ENCODE peak calls at places on chromosomes 12 and 14, in nine cellular contexts. One of them, this sample, is unnamed.

GRCh38 chr12:120598674-120599463 is 17.7 kb upstream of the POP5 start:
- DNase-seq in GM03348: peak
- DNase-seq in RPMI8226: peak
- DNase-seq in iPS-NIHi11: peak
- DNase-seq in cardiac septum: no peak
- DNase-seq in ELR: peak
- DNase-seq in ovary: no peak
- DNase-seq in activated CD4-positive, alpha-beta T cell treated with anti-CD3 and anti-CD28 coated beads, Interleukin-2, amount 50 U/mL, for 1 hour: no peak
- DNase-seq in neural crest cell: no peak
- DNase-seq in this sample: peak

GRCh38 chr12:119180380-119181040 is 1.8 kb downstream of the HSPB8 start:
- DNase-seq in cardiac septum: no peak
- DNase-seq in GM03348: peak
- DNase-seq in RPMI8226: no peak
- DNase-seq in ovary: peak
- DNase-seq in neural crest cell: no peak
- DNase-seq in activated CD4-positive, alpha-beta T cell treated with anti-CD3 and anti-CD28 coated beads, Interleukin-2, amount 50 U/mL, for 1 hour: no peak
- DNase-seq in iPS-NIHi11: no peak
- DNase-seq in ELR: peak
- DNase-seq in this sample: peak

GRCh38 chr12:59708484-59708883 is 112.7 kb downstream of the SLC16A7 start:
- DNase-seq in ELR: peak
- DNase-seq in GM03348: no peak
- DNase-seq in iPS-NIHi11: no peak
- DNase-seq in cardiac septum: no peak
- DNase-seq in neural crest cell: no peak
- DNase-seq in activated CD4-positive, alpha-beta T cell treated with anti-CD3 and anti-CD28 coated beads, Interleukin-2, amount 50 U/mL, for 1 hour: no peak
- DNase-seq in ovary: no peak
- DNase-seq in RPMI8226: no peak
- DNase-seq in this sample: no peak

GRCh38 chr12:114045333-114045732 is 79.2 kb upstream of the RBM19 start:
- DNase-seq in ELR: no peak
- DNase-seq in neural crest cell: no peak
- DNase-seq in ovary: no peak
- DNase-seq in RPMI8226: no peak
- DNase-seq in GM03348: peak
- DNase-seq in iPS-NIHi11: no peak
- DNase-seq in activated CD4-positive, alpha-beta T cell treated with anti-CD3 and anti-CD28 coated beads, Interleukin-2, amount 50 U/mL, for 1 hour: no peak
- DNase-seq in cardiac septum: no peak
- DNase-seq in this sample: peak

GRCh38 chr14:86430807-86431206 is 900.9 kb downstream of the FLRT2 start:
- DNase-seq in activated CD4-positive, alpha-beta T cell treated with anti-CD3 and anti-CD28 coated beads, Interleukin-2, amount 50 U/mL, for 1 hour: no peak
- DNase-seq in neural crest cell: no peak
- DNase-seq in ovary: no peak
- DNase-seq in iPS-NIHi11: no peak
- DNase-seq in RPMI8226: no peak
- DNase-seq in GM03348: no peak
- DNase-seq in ELR: no peak
- DNase-seq in cardiac septum: no peak
- DNase-seq in this sample: peak

GRCh38 chr12:89706551-89707348 is 1.9 kb downstream of the ATP2B1 start:
- DNase-seq in GM03348: peak
- DNase-seq in activated CD4-positive, alpha-beta T cell treated with anti-CD3 and anti-CD28 coated beads, Interleukin-2, amount 50 U/mL, for 1 hour: no peak
- DNase-seq in cardiac septum: no peak
- DNase-seq in iPS-NIHi11: peak
- DNase-seq in RPMI8226: peak
- DNase-seq in ovary: peak
- DNase-seq in neural crest cell: no peak
- DNase-seq in ELR: peak
- DNase-seq in this sample: no peak

GRCh38 chr12:40207551-40207950 is 17.2 kb upstream of the LRRK2 start:
- DNase-seq in iPS-NIHi11: no peak
- DNase-seq in ELR: no peak
- DNase-seq in RPMI8226: no peak
- DNase-seq in cardiac septum: no peak
- DNase-seq in neural crest cell: no peak
- DNase-seq in activated CD4-positive, alpha-beta T cell treated with anti-CD3 and anti-CD28 coated beads, Interleukin-2, amount 50 U/mL, for 1 hour: no peak
- DNase-seq in GM03348: no peak
- DNase-seq in ovary: no peak
- DNase-seq in this sample: no peak

GRCh38 chr14:85319998-85320397 is 209.9 kb upstream of the FLRT2 start:
- DNase-seq in RPMI8226: no peak
- DNase-seq in neural crest cell: no peak
- DNase-seq in iPS-NIHi11: no peak
- DNase-seq in GM03348: no peak
- DNase-seq in ovary: no peak
- DNase-seq in ELR: peak
- DNase-seq in activated CD4-positive, alpha-beta T cell treated with anti-CD3 and anti-CD28 coated beads, Interleukin-2, amount 50 U/mL, for 1 hour: no peak
- DNase-seq in cardiac septum: no peak
- DNase-seq in this sample: peak

GRCh38 chr12:110316861-110317260 is 35.8 kb downstream of the ATP2A2 start:
- DNase-seq in cardiac septum: no peak
- DNase-seq in GM03348: peak
- DNase-seq in iPS-NIHi11: no peak
- DNase-seq in ELR: peak
- DNase-seq in RPMI8226: no peak
- DNase-seq in ovary: no peak
- DNase-seq in neural crest cell: no peak
- DNase-seq in activated CD4-positive, alpha-beta T cell treated with anti-CD3 and anti-CD28 coated beads, Interleukin-2, amount 50 U/mL, for 1 hour: no peak
- DNase-seq in this sample: peak

GRCh38 chr12:59086124-59086523 is 165.8 kb upstream of the LRIG3 start:
- DNase-seq in GM03348: no peak
- DNase-seq in ovary: no peak
- DNase-seq in cardiac septum: no peak
- DNase-seq in iPS-NIHi11: no peak
- DNase-seq in neural crest cell: no peak
- DNase-seq in RPMI8226: no peak
- DNase-seq in activated CD4-positive, alpha-beta T cell treated with anti-CD3 and anti-CD28 coated beads, Interleukin-2, amount 50 U/mL, for 1 hour: no peak
- DNase-seq in ELR: no peak
- DNase-seq in this sample: no peak

GRCh38 chr12:1879633-1880032 is 38.8 kb downstream of the CACNA2D4 start:
- DNase-seq in cardiac septum: no peak
- DNase-seq in iPS-NIHi11: no peak
- DNase-seq in ovary: no peak
- DNase-seq in activated CD4-positive, alpha-beta T cell treated with anti-CD3 and anti-CD28 coated beads, Interleukin-2, amount 50 U/mL, for 1 hour: no peak
- DNase-seq in GM03348: no peak
- DNase-seq in ELR: no peak
- DNase-seq in RPMI8226: no peak
- DNase-seq in neural crest cell: no peak
- DNase-seq in this sample: no peak

GRCh38 chr12:49646871-49647270 is 23.5 kb downstream of the PRPF40B start:
- DNase-seq in GM03348: no peak
- DNase-seq in RPMI8226: no peak
- DNase-seq in ovary: no peak
- DNase-seq in ELR: no peak
- DNase-seq in activated CD4-positive, alpha-beta T cell treated with anti-CD3 and anti-CD28 coated beads, Interleukin-2, amount 50 U/mL, for 1 hour: no peak
- DNase-seq in neural crest cell: no peak
- DNase-seq in cardiac septum: no peak
- DNase-seq in iPS-NIHi11: no peak
- DNase-seq in this sample: no peak

GRCh38 chr14:72758420-72758819 is 135.5 kb downstream of the DPF3 start:
- DNase-seq in GM03348: no peak
- DNase-seq in ELR: no peak
- DNase-seq in cardiac septum: no peak
- DNase-seq in iPS-NIHi11: no peak
- DNase-seq in ovary: no peak
- DNase-seq in activated CD4-positive, alpha-beta T cell treated with anti-CD3 and anti-CD28 coated beads, Interleukin-2, amount 50 U/mL, for 1 hour: no peak
- DNase-seq in RPMI8226: no peak
- DNase-seq in neural crest cell: no peak
- DNase-seq in this sample: no peak

GRCh38 chr12:94697631-94698030 is 47.3 kb upstream of the TMCC3 start:
- DNase-seq in ovary: no peak
- DNase-seq in cardiac septum: no peak
- DNase-seq in RPMI8226: no peak
- DNase-seq in activated CD4-positive, alpha-beta T cell treated with anti-CD3 and anti-CD28 coated beads, Interleukin-2, amount 50 U/mL, for 1 hour: no peak
- DNase-seq in GM03348: no peak
- DNase-seq in ELR: no peak
- DNase-seq in iPS-NIHi11: no peak
- DNase-seq in neural crest cell: no peak
- DNase-seq in this sample: no peak

GRCh38 chr12:46124848-46125619 is 134.7 kb upstream of the SCAF11 start:
- DNase-seq in cardiac septum: no peak
- DNase-seq in iPS-NIHi11: peak
- DNase-seq in activated CD4-positive, alpha-beta T cell treated with anti-CD3 and anti-CD28 coated beads, Interleukin-2, amount 50 U/mL, for 1 hour: peak
- DNase-seq in GM03348: peak
- DNase-seq in RPMI8226: peak
- DNase-seq in ELR: peak
- DNase-seq in ovary: peak
- DNase-seq in neural crest cell: peak
- DNase-seq in this sample: peak

GRCh38 chr12:115450710-115451109 is 766.7 kb upstream of the TBX3 start:
- DNase-seq in GM03348: no peak
- DNase-seq in iPS-NIHi11: no peak
- DNase-seq in ovary: no peak
- DNase-seq in neural crest cell: no peak
- DNase-seq in ELR: no peak
- DNase-seq in activated CD4-positive, alpha-beta T cell treated with anti-CD3 and anti-CD28 coated beads, Interleukin-2, amount 50 U/mL, for 1 hour: no peak
- DNase-seq in cardiac septum: no peak
- DNase-seq in RPMI8226: no peak
- DNase-seq in this sample: no peak